ENCODE peak calls at places on chromosomes 3 and 15, in five cellular contexts. W is left cardiac atrium; R is central memory CD8-positive, alpha-beta T cell; Q is T-helper 17 cell; U is heart right ventricle. T is an unnamed sample.

GRCh38 chr3:179141890-179142289 is 6.3 kb upstream of the PIK3CA start:
- ATAC-seq in W (no peak), Q (no peak), U (no peak), R (no peak), T (no peak)

GRCh38 chr3:169668081-169668956 is 4.8 kb upstream of the MECOM start:
- ATAC-seq in Q (peak; percentile 46), W (peak; percentile 51), U (peak; percentile 71), R (no peak), T (peak; percentile 26)

GRCh38 chr15:51443282-51443914 is 101.9 kb downstream of the GLDN start:
- ATAC-seq in W (no peak), U (no peak), R (no peak), Q (no peak), T (no peak)

GRCh38 chr15:92159481-92159880 is 234.2 kb upstream of the ST8SIA2 start:
- ATAC-seq in Q (no peak), W (no peak), U (peak; percentile 67), R (no peak), T (no peak)

GRCh38 chr15:71664622-71665021 is 145.7 kb upstream of the NR2E3 start:
- ATAC-seq in Q (no peak), W (no peak), U (no peak), R (no peak), T (no peak)

GRCh38 chr15:70602281-70602680 is 161.1 kb downstream of the UACA start:
- ATAC-seq in U (no peak), R (no peak), Q (no peak), W (no peak), T (no peak)

GRCh38 chr3:53303957-53304356 is 43.4 kb downstream of the DCP1A start:
- ATAC-seq in Q (no peak), W (peak; percentile 36), R (no peak), U (peak; percentile 28), T (no peak)

GRCh38 chr3:184688251-184688851 is 23.5 kb downstream of the MAGEF1 start:
- ATAC-seq in Q (no peak), W (peak; percentile 48), R (no peak), U (peak; percentile 70), T (peak; percentile 61)

GRCh38 chr3:5071061-5071460 is 51.0 kb upstream of the ARL8B start:
- ATAC-seq in Q (no peak), W (no peak), U (no peak), R (no peak), T (peak; percentile 59)

GRCh38 chr3:16243706-16244490 is 20.8 kb downstream of the DPH3 start:
- ATAC-seq in W (peak; percentile 83), Q (no peak), R (no peak), U (peak; percentile 87), T (no peak)